ENCODE peak calls at places on chromosomes 5 and 9, in seven cellular contexts. One of them, this sample, is unnamed.

GRCh38 chr9:130327070-130327780 is 61.7 kb downstream of the HMCN2 start:
- DNase-seq in SK-N-SH: peak
- DNase-seq in HepG2: no peak
- DNase-seq in HCT116: no peak
- DNase-seq in H1: no peak
- DNase-seq in WTC11: peak
- DNase-seq in GM12878: no peak
- DNase-seq in this sample: no peak

GRCh38 chr5:135124128-135124527 is 90.1 kb upstream of the PITX1 start:
- DNase-seq in SK-N-SH: no peak
- DNase-seq in HepG2: no peak
- DNase-seq in HCT116: no peak
- DNase-seq in H1: no peak
- DNase-seq in WTC11: no peak
- DNase-seq in GM12878: no peak
- DNase-seq in this sample: no peak

GRCh38 chr5:60010328-60010727 is 116.8 kb upstream of the PDE4D start:
- DNase-seq in SK-N-SH: no peak
- DNase-seq in HepG2: no peak
- DNase-seq in HCT116: no peak
- DNase-seq in H1: no peak
- DNase-seq in WTC11: no peak
- DNase-seq in GM12878: no peak
- DNase-seq in this sample: peak

GRCh38 chr5:96661101-96661840 is 905 bp upstream of the CAST start:
- DNase-seq in SK-N-SH: peak
- DNase-seq in HepG2: no peak
- DNase-seq in HCT116: no peak
- DNase-seq in H1: no peak
- DNase-seq in WTC11: no peak
- DNase-seq in GM12878: peak
- DNase-seq in this sample: peak

GRCh38 chr9:123960965-123961364 is 31.0 kb upstream of the DENND1A start:
- DNase-seq in SK-N-SH: no peak
- DNase-seq in HepG2: no peak
- DNase-seq in HCT116: no peak
- DNase-seq in H1: no peak
- DNase-seq in WTC11: no peak
- DNase-seq in GM12878: no peak
- DNase-seq in this sample: peak

GRCh38 chr9:127873886-127874285 is 3.6 kb downstream of the AK1 start:
- DNase-seq in SK-N-SH: peak
- DNase-seq in HepG2: no peak
- DNase-seq in HCT116: no peak
- DNase-seq in H1: no peak
- DNase-seq in WTC11: no peak
- DNase-seq in GM12878: no peak
- DNase-seq in this sample: no peak

GRCh38 chr9:131762356-131762932 is 22.6 kb upstream of the RAPGEF1 start:
- DNase-seq in SK-N-SH: peak
- DNase-seq in HepG2: peak
- DNase-seq in HCT116: peak
- DNase-seq in H1: peak
- DNase-seq in WTC11: peak
- DNase-seq in GM12878: no peak
- DNase-seq in this sample: peak

GRCh38 chr9:117783828-117784227 is 79.6 kb downstream of the TLR4 start:
- DNase-seq in SK-N-SH: no peak
- DNase-seq in HepG2: no peak
- DNase-seq in HCT116: no peak
- DNase-seq in H1: no peak
- DNase-seq in WTC11: no peak
- DNase-seq in GM12878: peak
- DNase-seq in this sample: no peak

GRCh38 chr9:133638711-133639110 is 2.5 kb downstream of the DBH start:
- DNase-seq in SK-N-SH: no peak
- DNase-seq in HepG2: no peak
- DNase-seq in HCT116: no peak
- DNase-seq in H1: no peak
- DNase-seq in WTC11: no peak
- DNase-seq in GM12878: no peak
- DNase-seq in this sample: no peak

GRCh38 chr9:129464972-129465833 is 155.7 kb downstream of the C9orf50 start:
- DNase-seq in SK-N-SH: no peak
- DNase-seq in HepG2: no peak
- DNase-seq in HCT116: no peak
- DNase-seq in H1: no peak
- DNase-seq in WTC11: no peak
- DNase-seq in GM12878: no peak
- DNase-seq in this sample: no peak

GRCh38 chr5:14364096-14364495 is 217.5 kb upstream of the OTULINL start:
- DNase-seq in SK-N-SH: peak
- DNase-seq in HepG2: no peak
- DNase-seq in HCT116: no peak
- DNase-seq in H1: no peak
- DNase-seq in WTC11: no peak
- DNase-seq in GM12878: no peak
- DNase-seq in this sample: no peak

GRCh38 chr9:92378825-92379535 is 25.4 kb downstream of the OGN start:
- DNase-seq in SK-N-SH: no peak
- DNase-seq in HepG2: no peak
- DNase-seq in HCT116: no peak
- DNase-seq in H1: no peak
- DNase-seq in WTC11: no peak
- DNase-seq in GM12878: no peak
- DNase-seq in this sample: no peak

GRCh38 chr9:134491856-134492255 is 149.7 kb upstream of the COL5A1 start:
- DNase-seq in SK-N-SH: no peak
- DNase-seq in HepG2: no peak
- DNase-seq in HCT116: no peak
- DNase-seq in H1: no peak
- DNase-seq in WTC11: no peak
- DNase-seq in GM12878: no peak
- DNase-seq in this sample: no peak

GRCh38 chr5:23352437-23352836 is 155.0 kb upstream of the PRDM9 start:
- DNase-seq in SK-N-SH: no peak
- DNase-seq in HepG2: peak
- DNase-seq in HCT116: no peak
- DNase-seq in H1: peak
- DNase-seq in WTC11: peak
- DNase-seq in GM12878: no peak
- DNase-seq in this sample: peak

GRCh38 chr9:12363439-12363838 is 329.7 kb upstream of the TYRP1 start:
- DNase-seq in SK-N-SH: no peak
- DNase-seq in HepG2: no peak
- DNase-seq in HCT116: no peak
- DNase-seq in H1: no peak
- DNase-seq in WTC11: no peak
- DNase-seq in GM12878: no peak
- DNase-seq in this sample: no peak

GRCh38 chr5:58871648-58872242 is 288.9 kb downstream of the RAB3C start:
- DNase-seq in SK-N-SH: peak
- DNase-seq in HepG2: peak
- DNase-seq in HCT116: peak
- DNase-seq in H1: no peak
- DNase-seq in WTC11: no peak
- DNase-seq in GM12878: no peak
- DNase-seq in this sample: peak

GRCh38 chr9:130112244-130113151 is 58.8 kb downstream of the GPR107 start:
- DNase-seq in SK-N-SH: no peak
- DNase-seq in HepG2: no peak
- DNase-seq in HCT116: no peak
- DNase-seq in H1: no peak
- DNase-seq in WTC11: no peak
- DNase-seq in GM12878: no peak
- DNase-seq in this sample: no peak

GRCh38 chr5:79705632-79706031 is 16.0 kb downstream of the CMYA5 start:
- DNase-seq in SK-N-SH: no peak
- DNase-seq in HepG2: no peak
- DNase-seq in HCT116: no peak
- DNase-seq in H1: no peak
- DNase-seq in WTC11: no peak
- DNase-seq in GM12878: no peak
- DNase-seq in this sample: no peak

GRCh38 chr5:126031989-126032716 is 391.1 kb upstream of the GRAMD2B start:
- DNase-seq in SK-N-SH: no peak
- DNase-seq in HepG2: no peak
- DNase-seq in HCT116: no peak
- DNase-seq in H1: no peak
- DNase-seq in WTC11: no peak
- DNase-seq in GM12878: no peak
- DNase-seq in this sample: no peak

GRCh38 chr5:154206291-154206690 is 15.8 kb downstream of the GALNT10 start:
- DNase-seq in SK-N-SH: no peak
- DNase-seq in HepG2: no peak
- DNase-seq in HCT116: no peak
- DNase-seq in H1: no peak
- DNase-seq in WTC11: no peak
- DNase-seq in GM12878: no peak
- DNase-seq in this sample: no peak
- TF ChIP-seq MAX in SK-N-SH: no peak
- TF ChIP-seq MAX in HepG2: no peak
- TF ChIP-seq MAX in HCT116: no peak
- TF ChIP-seq MAX in H1: no peak
- TF ChIP-seq MAX in WTC11: no peak
- TF ChIP-seq MAX in GM12878: no peak
- TF ChIP-seq MAX in this sample: no peak

GRCh38 chr5:173909205-173909604 is 21.1 kb downstream of the CPEB4 start:
- DNase-seq in SK-N-SH: no peak
- DNase-seq in HepG2: no peak
- DNase-seq in HCT116: no peak
- DNase-seq in H1: no peak
- DNase-seq in WTC11: no peak
- DNase-seq in GM12878: no peak
- DNase-seq in this sample: no peak
- TF ChIP-seq MAX in SK-N-SH: no peak
- TF ChIP-seq MAX in HepG2: no peak
- TF ChIP-seq MAX in HCT116: no peak
- TF ChIP-seq MAX in H1: no peak
- TF ChIP-seq MAX in WTC11: no peak
- TF ChIP-seq MAX in GM12878: no peak
- TF ChIP-seq MAX in this sample: no peak

GRCh38 chr5:72178910-72179815 is 71.9 kb downstream of the MAP1B start:
- DNase-seq in SK-N-SH: peak
- DNase-seq in HepG2: no peak
- DNase-seq in HCT116: peak
- DNase-seq in H1: no peak
- DNase-seq in WTC11: peak
- DNase-seq in GM12878: no peak
- DNase-seq in this sample: peak
- TF ChIP-seq MAX in SK-N-SH: no peak
- TF ChIP-seq MAX in HepG2: no peak
- TF ChIP-seq MAX in HCT116: no peak
- TF ChIP-seq MAX in H1: no peak
- TF ChIP-seq MAX in WTC11: no peak
- TF ChIP-seq MAX in GM12878: no peak
- TF ChIP-seq MAX in this sample: peak

GRCh38 chr5:94057655-94058054 is 316.3 kb upstream of the POU5F2 start:
- DNase-seq in SK-N-SH: no peak
- DNase-seq in HepG2: peak
- DNase-seq in HCT116: no peak
- DNase-seq in H1: no peak
- DNase-seq in WTC11: no peak
- DNase-seq in GM12878: no peak
- DNase-seq in this sample: no peak
- TF ChIP-seq MAX in SK-N-SH: no peak
- TF ChIP-seq MAX in HepG2: no peak
- TF ChIP-seq MAX in HCT116: no peak
- TF ChIP-seq MAX in H1: no peak
- TF ChIP-seq MAX in WTC11: no peak
- TF ChIP-seq MAX in GM12878: no peak
- TF ChIP-seq MAX in this sample: no peak

GRCh38 chr5:181282874-181283273 is 21.9 kb upstream of the TRIM52 start:
- DNase-seq in SK-N-SH: no peak
- DNase-seq in HepG2: no peak
- DNase-seq in HCT116: no peak
- DNase-seq in H1: no peak
- DNase-seq in WTC11: no peak
- DNase-seq in GM12878: no peak
- DNase-seq in this sample: no peak
- TF ChIP-seq MAX in SK-N-SH: no peak
- TF ChIP-seq MAX in HepG2: no peak
- TF ChIP-seq MAX in HCT116: no peak
- TF ChIP-seq MAX in H1: no peak
- TF ChIP-seq MAX in WTC11: no peak
- TF ChIP-seq MAX in GM12878: no peak
- TF ChIP-seq MAX in this sample: no peak